ENCODE peak calls at places on chromosomes 1 and 21, in four cellular contexts. One of them, this sample, is unnamed.

GRCh38 chr21:29130234-29130993 is at the start of gene MAP3K7CL:
- DNase-seq in ureter: peak
- DNase-seq in NCI-H524: no peak
- DNase-seq in stimulated activated CD4-positive, alpha-beta T cell treated with anti-CD3 and anti-CD28 coated beads, Interleukin-1b, Interleukin-23, amount 100 ng/mL, for 48 hours: no peak
- DNase-seq in this sample: no peak

GRCh38 chr1:180206581-180206980 is 23.5 kb upstream of the LHX4 start:
- DNase-seq in ureter: no peak
- DNase-seq in NCI-H524: no peak
- DNase-seq in stimulated activated CD4-positive, alpha-beta T cell treated with anti-CD3 and anti-CD28 coated beads, Interleukin-1b, Interleukin-23, amount 100 ng/mL, for 48 hours: no peak
- DNase-seq in this sample: no peak

GRCh38 chr1:184160942-184161698 is 109.6 kb downstream of the TSEN15 start:
- DNase-seq in ureter: no peak
- DNase-seq in NCI-H524: no peak
- DNase-seq in stimulated activated CD4-positive, alpha-beta T cell treated with anti-CD3 and anti-CD28 coated beads, Interleukin-1b, Interleukin-23, amount 100 ng/mL, for 48 hours: peak
- DNase-seq in this sample: peak

GRCh38 chr1:229563701-229564100 is 5.2 kb upstream of the ABCB10 start:
- DNase-seq in ureter: peak
- DNase-seq in NCI-H524: no peak
- DNase-seq in stimulated activated CD4-positive, alpha-beta T cell treated with anti-CD3 and anti-CD28 coated beads, Interleukin-1b, Interleukin-23, amount 100 ng/mL, for 48 hours: no peak
- DNase-seq in this sample: no peak

GRCh38 chr1:8259498-8260290 is 58.2 kb upstream of the SLC45A1 start:
- DNase-seq in ureter: peak
- DNase-seq in NCI-H524: no peak
- DNase-seq in stimulated activated CD4-positive, alpha-beta T cell treated with anti-CD3 and anti-CD28 coated beads, Interleukin-1b, Interleukin-23, amount 100 ng/mL, for 48 hours: no peak
- DNase-seq in this sample: no peak

GRCh38 chr1:5982868-5983267 is 9.4 kb downstream of the NPHP4 start:
- DNase-seq in ureter: no peak
- DNase-seq in NCI-H524: no peak
- DNase-seq in stimulated activated CD4-positive, alpha-beta T cell treated with anti-CD3 and anti-CD28 coated beads, Interleukin-1b, Interleukin-23, amount 100 ng/mL, for 48 hours: no peak
- DNase-seq in this sample: no peak

GRCh38 chr1:61618755-61619154 is 106.2 kb downstream of the TM2D1 start:
- DNase-seq in ureter: peak
- DNase-seq in NCI-H524: no peak
- DNase-seq in stimulated activated CD4-positive, alpha-beta T cell treated with anti-CD3 and anti-CD28 coated beads, Interleukin-1b, Interleukin-23, amount 100 ng/mL, for 48 hours: no peak
- DNase-seq in this sample: no peak

GRCh38 chr1:76086597-76086996 is 12.1 kb downstream of the ST6GALNAC3 start:
- DNase-seq in ureter: no peak
- DNase-seq in NCI-H524: no peak
- DNase-seq in stimulated activated CD4-positive, alpha-beta T cell treated with anti-CD3 and anti-CD28 coated beads, Interleukin-1b, Interleukin-23, amount 100 ng/mL, for 48 hours: no peak
- DNase-seq in this sample: no peak

GRCh38 chr1:90721210-90722194 is 4.4 kb upstream of the BARHL2 start:
- DNase-seq in ureter: no peak
- DNase-seq in NCI-H524: no peak
- DNase-seq in stimulated activated CD4-positive, alpha-beta T cell treated with anti-CD3 and anti-CD28 coated beads, Interleukin-1b, Interleukin-23, amount 100 ng/mL, for 48 hours: peak
- DNase-seq in this sample: peak

GRCh38 chr1:204177133-204177532 is 11.0 kb upstream of the REN start:
- DNase-seq in ureter: no peak
- DNase-seq in NCI-H524: no peak
- DNase-seq in stimulated activated CD4-positive, alpha-beta T cell treated with anti-CD3 and anti-CD28 coated beads, Interleukin-1b, Interleukin-23, amount 100 ng/mL, for 48 hours: no peak
- DNase-seq in this sample: no peak

GRCh38 chr1:215251428-215251827 is 168.9 kb downstream of the KCNK2 start:
- DNase-seq in ureter: no peak
- DNase-seq in NCI-H524: no peak
- DNase-seq in stimulated activated CD4-positive, alpha-beta T cell treated with anti-CD3 and anti-CD28 coated beads, Interleukin-1b, Interleukin-23, amount 100 ng/mL, for 48 hours: no peak
- DNase-seq in this sample: no peak

GRCh38 chr1:7013833-7014639 is 228.8 kb downstream of the CAMTA1 start:
- DNase-seq in ureter: no peak
- DNase-seq in NCI-H524: no peak
- DNase-seq in stimulated activated CD4-positive, alpha-beta T cell treated with anti-CD3 and anti-CD28 coated beads, Interleukin-1b, Interleukin-23, amount 100 ng/mL, for 48 hours: no peak
- DNase-seq in this sample: no peak

GRCh38 chr1:31703431-31704260 is at the start of gene COL16A1:
- DNase-seq in ureter: peak
- DNase-seq in NCI-H524: no peak
- DNase-seq in stimulated activated CD4-positive, alpha-beta T cell treated with anti-CD3 and anti-CD28 coated beads, Interleukin-1b, Interleukin-23, amount 100 ng/mL, for 48 hours: no peak
- DNase-seq in this sample: no peak

GRCh38 chr1:19910650-19911049 is 12.8 kb downstream of the PLA2G2E start:
- DNase-seq in ureter: no peak
- DNase-seq in NCI-H524: no peak
- DNase-seq in stimulated activated CD4-positive, alpha-beta T cell treated with anti-CD3 and anti-CD28 coated beads, Interleukin-1b, Interleukin-23, amount 100 ng/mL, for 48 hours: no peak
- DNase-seq in this sample: no peak

GRCh38 chr1:89532228-89532627 is 7.6 kb downstream of the LRRC8B start:
- DNase-seq in ureter: no peak
- DNase-seq in NCI-H524: no peak
- DNase-seq in stimulated activated CD4-positive, alpha-beta T cell treated with anti-CD3 and anti-CD28 coated beads, Interleukin-1b, Interleukin-23, amount 100 ng/mL, for 48 hours: no peak
- DNase-seq in this sample: peak

GRCh38 chr1:87584603-87585002 is 255.9 kb downstream of the LMO4 start:
- DNase-seq in ureter: no peak
- DNase-seq in NCI-H524: no peak
- DNase-seq in stimulated activated CD4-positive, alpha-beta T cell treated with anti-CD3 and anti-CD28 coated beads, Interleukin-1b, Interleukin-23, amount 100 ng/mL, for 48 hours: no peak
- DNase-seq in this sample: no peak